ENCODE peak calls at places on chromosomes 5 and 9, in four cellular contexts. One of them, this sample, is unnamed.
A peak's percentile ranks its signal among the peaks of the same experiment; 100 is the strongest.

GRCh38 chr9:85940275-85940831 is 593 bp upstream of the NAA35 start:
- DNase-seq in CD8-positive, alpha-beta T cell: no peak
- DNase-seq in adrenal gland: no peak
- DNase-seq in upper lobe of right lung: no peak
- DNase-seq in this sample: no peak

GRCh38 chr5:95631265-95631957 is 11.5 kb downstream of the GPR150 start:
- DNase-seq in CD8-positive, alpha-beta T cell: no peak
- DNase-seq in adrenal gland: no peak
- DNase-seq in upper lobe of right lung: no peak
- DNase-seq in this sample: no peak

GRCh38 chr5:179378441-179379271 is 33.4 kb upstream of the ADAMTS2 start:
- DNase-seq in CD8-positive, alpha-beta T cell: no peak
- DNase-seq in adrenal gland: no peak
- DNase-seq in upper lobe of right lung: no peak
- DNase-seq in this sample: no peak

GRCh38 chr5:93886917-93887361 is 145.5 kb upstream of the POU5F2 start:
- DNase-seq in upper lobe of right lung: no peak
- DNase-seq in CD8-positive, alpha-beta T cell: no peak
- DNase-seq in adrenal gland: peak; percentile 13
- DNase-seq in this sample: no peak

GRCh38 chr5:169004551-169004950 is 296.4 kb downstream of the SLIT3 start:
- DNase-seq in CD8-positive, alpha-beta T cell: no peak
- DNase-seq in adrenal gland: no peak
- DNase-seq in upper lobe of right lung: no peak
- DNase-seq in this sample: no peak

GRCh38 chr5:17272111-17272510 is 54.7 kb downstream of the BASP1 start:
- DNase-seq in CD8-positive, alpha-beta T cell: no peak
- DNase-seq in upper lobe of right lung: no peak
- DNase-seq in adrenal gland: no peak
- DNase-seq in this sample: no peak

GRCh38 chr9:32839013-32839442 is 55.7 kb downstream of the TMEM215 start:
- DNase-seq in upper lobe of right lung: no peak
- DNase-seq in adrenal gland: no peak
- DNase-seq in CD8-positive, alpha-beta T cell: no peak
- DNase-seq in this sample: no peak

GRCh38 chr5:122256388-122256787 is 55.6 kb upstream of the SNCAIP start:
- DNase-seq in upper lobe of right lung: no peak
- DNase-seq in adrenal gland: no peak
- DNase-seq in CD8-positive, alpha-beta T cell: no peak
- DNase-seq in this sample: no peak

GRCh38 chr5:114055810-114056476 is 305.9 kb upstream of the KCNN2 start:
- DNase-seq in CD8-positive, alpha-beta T cell: no peak
- DNase-seq in upper lobe of right lung: no peak
- DNase-seq in adrenal gland: peak; percentile 17
- DNase-seq in this sample: no peak

GRCh38 chr9:99403371-99403770 is 181.3 kb downstream of the SEC61B start:
- DNase-seq in CD8-positive, alpha-beta T cell: no peak
- DNase-seq in adrenal gland: no peak
- DNase-seq in upper lobe of right lung: no peak
- DNase-seq in this sample: no peak

GRCh38 chr5:63398346-63398745 is 563.9 kb downstream of the HTR1A start:
- DNase-seq in CD8-positive, alpha-beta T cell: no peak
- DNase-seq in adrenal gland: no peak
- DNase-seq in upper lobe of right lung: no peak
- DNase-seq in this sample: no peak

GRCh38 chr5:149549461-149550266 is 1.6 kb downstream of the CSNK1A1 start:
- DNase-seq in upper lobe of right lung: no peak
- DNase-seq in CD8-positive, alpha-beta T cell: peak; percentile 25
- DNase-seq in adrenal gland: peak; percentile 40
- DNase-seq in this sample: peak; percentile 44

GRCh38 chr5:64865662-64866061 is 96.9 kb downstream of the CWC27 start:
- DNase-seq in upper lobe of right lung: no peak
- DNase-seq in CD8-positive, alpha-beta T cell: no peak
- DNase-seq in adrenal gland: no peak
- DNase-seq in this sample: no peak

GRCh38 chr9:21919377-21920362 is 74.5 kb downstream of the CDKN2A start:
- DNase-seq in CD8-positive, alpha-beta T cell: peak; percentile 17
- DNase-seq in adrenal gland: no peak
- DNase-seq in upper lobe of right lung: no peak
- DNase-seq in this sample: no peak

GRCh38 chr5:151961557-151961956 is 36.9 kb upstream of the GLRA1 start:
- DNase-seq in adrenal gland: no peak
- DNase-seq in CD8-positive, alpha-beta T cell: no peak
- DNase-seq in upper lobe of right lung: no peak
- DNase-seq in this sample: no peak

GRCh38 chr9:117091529-117091928 is 323.3 kb downstream of the ASTN2 start:
- DNase-seq in upper lobe of right lung: no peak
- DNase-seq in CD8-positive, alpha-beta T cell: no peak
- DNase-seq in adrenal gland: no peak
- DNase-seq in this sample: no peak

GRCh38 chr5:74625742-74626241 is 14.7 kb downstream of the ENC1 start:
- DNase-seq in adrenal gland: no peak
- DNase-seq in CD8-positive, alpha-beta T cell: no peak
- DNase-seq in upper lobe of right lung: no peak
- DNase-seq in this sample: peak; percentile 52

GRCh38 chr5:123033157-123033671 is 3.3 kb downstream of the PPIC start:
- DNase-seq in adrenal gland: no peak
- DNase-seq in upper lobe of right lung: no peak
- DNase-seq in CD8-positive, alpha-beta T cell: no peak
- DNase-seq in this sample: no peak

GRCh38 chr9:121450241-121450640 is 49.4 kb downstream of the GGTA1 start:
- DNase-seq in upper lobe of right lung: no peak
- DNase-seq in CD8-positive, alpha-beta T cell: no peak
- DNase-seq in adrenal gland: no peak
- DNase-seq in this sample: no peak

GRCh38 chr5:140261403-140262171 is 41.3 kb downstream of the PFDN1 start:
- DNase-seq in CD8-positive, alpha-beta T cell: no peak
- DNase-seq in adrenal gland: peak; percentile 90
- DNase-seq in upper lobe of right lung: peak; percentile 73
- DNase-seq in this sample: peak; percentile 88

GRCh38 chr5:72485366-72486052 is 21.7 kb downstream of the ZNF366 start:
- DNase-seq in CD8-positive, alpha-beta T cell: no peak
- DNase-seq in adrenal gland: no peak
- DNase-seq in upper lobe of right lung: no peak
- DNase-seq in this sample: no peak

GRCh38 chr5:180352976-180353225 is 235 bp downstream of the GFPT2 start:
- DNase-seq in CD8-positive, alpha-beta T cell: no peak
- DNase-seq in upper lobe of right lung: no peak
- DNase-seq in adrenal gland: no peak
- DNase-seq in this sample: no peak

GRCh38 chr5:100590867-100591266 is 55.7 kb downstream of the FAM174A start:
- DNase-seq in CD8-positive, alpha-beta T cell: no peak
- DNase-seq in upper lobe of right lung: no peak
- DNase-seq in adrenal gland: no peak
- DNase-seq in this sample: no peak

GRCh38 chr5:1558945-1559344 is 35.2 kb upstream of the LPCAT1 start:
- DNase-seq in CD8-positive, alpha-beta T cell: no peak
- DNase-seq in upper lobe of right lung: no peak
- DNase-seq in adrenal gland: no peak
- DNase-seq in this sample: no peak

GRCh38 chr9:75185585-75186170 is 97.4 kb downstream of the OSTF1 start:
- DNase-seq in upper lobe of right lung: no peak
- DNase-seq in CD8-positive, alpha-beta T cell: peak; percentile 44
- DNase-seq in adrenal gland: peak; percentile 22
- DNase-seq in this sample: peak; percentile 51

GRCh38 chr9:111925784-111926183 is 29.2 kb downstream of the UGCG start:
- DNase-seq in CD8-positive, alpha-beta T cell: no peak
- DNase-seq in upper lobe of right lung: no peak
- DNase-seq in adrenal gland: no peak
- DNase-seq in this sample: no peak

GRCh38 chr5:68419637-68420452 is 204.3 kb downstream of the PIK3R1 start:
- DNase-seq in CD8-positive, alpha-beta T cell: no peak
- DNase-seq in upper lobe of right lung: no peak
- DNase-seq in adrenal gland: peak; percentile 25
- DNase-seq in this sample: no peak

GRCh38 chr9:91572811-91573210 is 149.2 kb upstream of the NFIL3 start:
- DNase-seq in CD8-positive, alpha-beta T cell: no peak
- DNase-seq in upper lobe of right lung: no peak
- DNase-seq in adrenal gland: no peak
- DNase-seq in this sample: no peak

GRCh38 chr5:134345996-134346395 is 21.0 kb downstream of the CDKL3 start:
- DNase-seq in CD8-positive, alpha-beta T cell: no peak
- DNase-seq in upper lobe of right lung: no peak
- DNase-seq in adrenal gland: no peak
- DNase-seq in this sample: no peak

GRCh38 chr5:2889946-2890475 is 138.5 kb upstream of the IRX2 start:
- DNase-seq in upper lobe of right lung: peak; percentile 33
- DNase-seq in adrenal gland: no peak
- DNase-seq in CD8-positive, alpha-beta T cell: no peak
- DNase-seq in this sample: peak; percentile 14

GRCh38 chr5:98482321-98483111 is 290.9 kb upstream of the RGMB start:
- DNase-seq in adrenal gland: no peak
- DNase-seq in upper lobe of right lung: no peak
- DNase-seq in CD8-positive, alpha-beta T cell: no peak
- DNase-seq in this sample: no peak

GRCh38 chr5:138303365-138303764 is 28.2 kb downstream of the CDC25C start:
- DNase-seq in adrenal gland: peak; percentile 12
- DNase-seq in upper lobe of right lung: no peak
- DNase-seq in CD8-positive, alpha-beta T cell: no peak
- DNase-seq in this sample: no peak

GRCh38 chr5:64100203-64100602 is 65.4 kb upstream of the RNF180 start:
- DNase-seq in CD8-positive, alpha-beta T cell: no peak
- DNase-seq in upper lobe of right lung: no peak
- DNase-seq in adrenal gland: no peak
- DNase-seq in this sample: no peak

GRCh38 chr5:67432601-67433000 is 236.0 kb upstream of the CD180 start:
- DNase-seq in adrenal gland: no peak
- DNase-seq in upper lobe of right lung: no peak
- DNase-seq in CD8-positive, alpha-beta T cell: no peak
- DNase-seq in this sample: no peak

GRCh38 chr5:169701910-169702451 is 64.9 kb downstream of the DOCK2 start:
- DNase-seq in CD8-positive, alpha-beta T cell: no peak
- DNase-seq in adrenal gland: no peak
- DNase-seq in upper lobe of right lung: no peak
- DNase-seq in this sample: no peak

DNA sequence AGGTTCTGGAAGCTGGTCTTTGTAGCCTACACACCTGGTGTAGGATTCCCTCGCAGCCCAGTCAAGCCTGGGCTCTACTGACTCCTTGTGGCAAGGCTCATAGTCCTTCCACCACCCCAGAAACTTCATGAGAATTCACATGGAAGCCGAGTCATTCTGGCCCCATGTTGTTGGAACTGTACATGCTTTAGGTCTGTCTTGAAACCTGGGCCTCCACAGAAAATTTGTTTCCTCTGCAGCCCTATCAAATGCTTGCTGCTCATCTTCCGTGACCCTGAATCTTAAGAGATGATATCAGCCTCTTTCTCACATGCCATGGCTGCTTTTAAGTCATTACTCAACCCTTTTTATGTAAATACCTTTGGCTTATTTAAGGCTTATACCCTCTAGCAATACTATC is 113.4 kb upstream of the GRHPR start:
- DNase-seq in CD8-positive, alpha-beta T cell: peak; percentile 8
- DNase-seq in upper lobe of right lung: no peak
- DNase-seq in adrenal gland: peak; percentile 8
- DNase-seq in this sample: no peak
- TF ChIP-seq CTCF in CD8-positive, alpha-beta T cell: no peak
- TF ChIP-seq CTCF in upper lobe of right lung: no peak
- TF ChIP-seq CTCF in adrenal gland: no peak
- TF ChIP-seq CTCF in this sample: no peak

GRCh38 chr9:97857603-97858392 is 4.8 kb downstream of the FOXE1 start:
- DNase-seq in adrenal gland: no peak
- DNase-seq in upper lobe of right lung: no peak
- DNase-seq in CD8-positive, alpha-beta T cell: no peak
- DNase-seq in this sample: no peak

GRCh38 chr9:97858393-97858713 is 5.3 kb downstream of the FOXE1 start:
- DNase-seq in CD8-positive, alpha-beta T cell: no peak
- DNase-seq in adrenal gland: no peak
- DNase-seq in upper lobe of right lung: no peak
- DNase-seq in this sample: no peak

GRCh38 chr9:97859346-97859745 is 6.3 kb downstream of the FOXE1 start:
- DNase-seq in CD8-positive, alpha-beta T cell: no peak
- DNase-seq in upper lobe of right lung: no peak
- DNase-seq in adrenal gland: no peak
- DNase-seq in this sample: no peak

GRCh38 chr9:97860451-97861147 is 7.6 kb downstream of the FOXE1 start:
- DNase-seq in adrenal gland: no peak
- DNase-seq in CD8-positive, alpha-beta T cell: no peak
- DNase-seq in upper lobe of right lung: no peak
- DNase-seq in this sample: no peak

DNA sequence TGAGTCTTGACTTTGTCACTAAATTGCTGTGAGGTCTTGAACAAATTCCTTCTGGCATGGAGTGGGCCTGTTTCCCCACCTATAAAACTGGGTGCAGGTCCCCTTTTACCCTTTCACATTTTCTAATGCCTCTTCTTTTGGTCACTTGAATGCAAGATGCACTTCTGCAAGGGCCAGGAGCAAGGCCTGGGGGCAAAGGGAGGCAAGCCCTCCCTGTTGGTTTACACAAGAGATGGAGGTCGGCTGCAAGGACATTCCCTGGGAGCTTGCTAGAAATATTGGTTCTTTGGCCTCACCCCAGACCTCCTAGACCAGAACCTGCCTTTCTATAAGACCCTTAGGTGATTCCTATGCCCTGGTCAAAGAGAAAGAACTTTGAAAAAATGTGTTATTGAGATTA is 5.8 kb downstream of the FOXE1 start:
- DNase-seq in adrenal gland: no peak
- DNase-seq in upper lobe of right lung: no peak
- DNase-seq in CD8-positive, alpha-beta T cell: no peak
- DNase-seq in this sample: no peak
- H3K27me3 ChIP-seq in adrenal gland: peaks cover 61% of the 10 kb centered on the region
- H3K27me3 ChIP-seq in upper lobe of right lung: peaks cover 74% of the 10 kb centered on the region
- H3K27me3 ChIP-seq in CD8-positive, alpha-beta T cell: peaks cover 40% of the 10 kb centered on the region
- H3K27me3 ChIP-seq in this sample: peaks cover 81% of the 10 kb centered on the region

DNA sequence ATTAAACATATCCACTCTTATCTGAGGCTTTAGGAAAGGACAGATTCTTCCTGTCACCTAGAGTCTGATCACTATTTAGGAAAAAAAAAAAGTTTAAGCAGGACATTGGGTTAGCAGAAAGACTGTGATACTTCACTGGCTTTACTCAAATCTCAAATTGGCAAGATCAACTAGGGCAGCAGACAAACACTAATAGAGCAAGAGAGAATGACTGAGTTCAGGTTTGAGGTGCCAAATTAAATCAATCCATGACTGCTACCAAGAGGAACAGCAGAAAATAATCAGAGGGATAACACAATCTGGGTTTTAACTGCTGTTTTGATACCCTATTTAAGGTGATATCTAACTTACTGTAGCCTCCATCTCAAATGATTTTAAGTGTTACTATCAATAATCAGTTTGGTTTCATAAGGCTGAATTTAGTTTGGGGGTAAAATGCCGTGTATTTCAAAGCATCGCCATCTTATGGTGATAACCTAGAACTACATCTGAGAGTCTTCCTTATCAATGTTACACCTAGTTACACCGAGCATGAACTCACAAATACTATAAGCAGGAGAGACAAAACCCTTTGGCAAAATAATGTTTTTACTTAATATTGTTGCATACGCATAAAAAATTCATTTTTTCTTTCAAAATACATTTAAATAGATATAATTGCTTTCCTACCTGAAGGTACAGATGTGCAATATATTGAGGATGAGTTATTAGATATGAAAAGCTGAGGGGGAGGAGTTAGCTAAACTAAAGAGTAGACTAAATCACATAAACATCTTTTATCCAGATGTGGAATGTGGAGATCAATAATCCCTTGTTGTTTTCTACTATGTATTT is 286.4 kb upstream of the CDH12 start:
- DNase-seq in adrenal gland: no peak
- DNase-seq in upper lobe of right lung: no peak
- DNase-seq in CD8-positive, alpha-beta T cell: no peak
- DNase-seq in this sample: no peak
- TF ChIP-seq CTCF in adrenal gland: peak; percentile 29
- TF ChIP-seq CTCF in upper lobe of right lung: peak; percentile 35
- TF ChIP-seq CTCF in CD8-positive, alpha-beta T cell: no peak
- TF ChIP-seq CTCF in this sample: no peak

GRCh38 chr5:176955895-176956294 is 50.7 kb downstream of the UIMC1 start:
- DNase-seq in CD8-positive, alpha-beta T cell: no peak
- DNase-seq in upper lobe of right lung: no peak
- DNase-seq in adrenal gland: no peak
- DNase-seq in this sample: no peak
- H3K27me3 ChIP-seq in CD8-positive, alpha-beta T cell: no peaks in the 10 kb centered on the region
- H3K27me3 ChIP-seq in upper lobe of right lung: no peaks in the 10 kb centered on the region
- H3K27me3 ChIP-seq in adrenal gland: no peaks in the 10 kb centered on the region
- H3K27me3 ChIP-seq in this sample: no peaks in the 10 kb centered on the region

This sample was measured in stomach.